ENCODE peak calls at places on chromosomes 13 and 19, in eight cellular contexts. X is transverse colon, H is H54, J is right lobe of liver, D is upper lobe of left lung, B is suprapubic skin, E is IMR-90, M is ovary. Q is an unnamed sample.

GRCh38 chr13:45603338-45603737 is 12.2 kb downstream of the ERICH6B start:
- DNase-seq in J (no peak), M (no peak), H (no peak), B (no peak), E (no peak), X (no peak), D (no peak), Q (no peak)

GRCh38 chr19:5826531-5827341 is 12.8 kb downstream of the FUT6 start:
- DNase-seq in H (peak), D (no peak), M (no peak), B (no peak), X (peak), J (peak), E (no peak), Q (peak)

GRCh38 chr13:93505104-93505952 is 278.7 kb downstream of the GPC6 start:
- DNase-seq in X (no peak), B (no peak), E (peak), D (no peak), J (no peak), H (no peak), M (no peak), Q (no peak)

GRCh38 chr19:35911790-35912189 is 3.7 kb upstream of the TYROBP start:
- DNase-seq in M (no peak), X (no peak), J (peak), E (peak), B (no peak), D (no peak), H (no peak), Q (peak)

GRCh38 chr13:108102771-108103170 is 112.6 kb downstream of the LIG4 start:
- DNase-seq in D (no peak), X (no peak), J (no peak), H (no peak), M (no peak), B (no peak), E (no peak), Q (no peak)

GRCh38 chr19:33426621-33427475 is 53.3 kb downstream of the CEBPG start:
- DNase-seq in E (no peak), J (peak), X (no peak), M (no peak), B (no peak), D (peak), H (no peak), Q (peak)

GRCh38 chr13:39254606-39255005 is 216.3 kb downstream of the NHLRC3 start:
- DNase-seq in B (no peak), E (no peak), X (no peak), J (no peak), H (no peak), D (no peak), M (no peak), Q (no peak)

GRCh38 chr13:77062097-77062496 is 35.1 kb upstream of the FBXL3 start:
- DNase-seq in E (peak), D (no peak), B (no peak), H (no peak), X (no peak), J (no peak), M (no peak), Q (no peak)

GRCh38 chr19:4449022-4449825 is 8.4 kb downstream of the UBXN6 start:
- DNase-seq in H (no peak), M (no peak), B (no peak), J (peak), E (no peak), D (no peak), X (no peak), Q (no peak)

GRCh38 chr19:2164020-2164988 is 571 bp downstream of the DOT1L start:
- DNase-seq in H (no peak), M (no peak), B (peak), D (no peak), X (no peak), E (no peak), J (no peak), Q (peak)

GRCh38 chr13:75050419-75051066 is 431.4 kb downstream of the TBC1D4 start:
- DNase-seq in M (no peak), H (no peak), B (no peak), D (no peak), X (no peak), J (no peak), E (peak), Q (no peak)

GRCh38 chr13:71727036-71727435 is 140.0 kb downstream of the DACH1 start:
- DNase-seq in M (no peak), J (no peak), D (no peak), H (no peak), E (no peak), B (no peak), X (no peak), Q (no peak)

GRCh38 chr13:107373551-107373950 is 805.6 kb upstream of the ARGLU1 start:
- DNase-seq in H (peak), D (no peak), B (no peak), J (no peak), X (no peak), M (no peak), E (peak), Q (no peak)

GRCh38 chr19:45767881-45768643 is 990 bp downstream of the SIX5 start:
- DNase-seq in B (peak), H (peak), J (peak), D (peak), M (peak), X (peak), E (peak), Q (peak)

GRCh38 chr13:36131931-36132297 is 732 bp upstream of the DCLK1 start:
- DNase-seq in M (no peak), E (no peak), J (no peak), B (peak), D (no peak), X (no peak), H (no peak), Q (no peak)

GRCh38 chr13:46160474-46161066 is 21.4 kb downstream of the LCP1 start:
- DNase-seq in M (no peak), B (no peak), D (no peak), H (peak), E (peak), J (no peak), X (no peak), Q (no peak)

GRCh38 chr19:35383536-35383935 is 12.7 kb downstream of the GPR42 start:
- DNase-seq in X (no peak), E (no peak), M (no peak), D (no peak), H (no peak), J (peak), B (peak), Q (no peak)

GRCh38 chr13:98488736-98489135 is 88.2 kb downstream of the STK24 start:
- DNase-seq in B (no peak), E (no peak), J (no peak), M (no peak), H (no peak), X (no peak), D (no peak), Q (no peak)

GRCh38 chr13:94481966-94482365 is 2.5 kb upstream of the DCT start:
- DNase-seq in J (no peak), B (no peak), M (no peak), E (peak), X (no peak), H (peak), D (no peak), Q (no peak)

GRCh38 chr13:40319699-40320586 is 346.5 kb downstream of the FOXO1 start:
- DNase-seq in X (no peak), E (no peak), B (no peak), H (no peak), J (no peak), M (no peak), D (no peak), Q (no peak)

GRCh38 chr19:4360081-4360569 is 16.8 kb downstream of the MPND start:
- DNase-seq in H (no peak), M (no peak), J (no peak), E (no peak), B (no peak), X (no peak), D (no peak), Q (no peak)

GRCh38 chr13:110731072-110731471 is 17.6 kb downstream of the ING1 start:
- DNase-seq in J (no peak), X (peak), D (no peak), H (no peak), B (no peak), M (no peak), E (no peak), Q (no peak)

GRCh38 chr13:63044617-63045016 is 1629.0 kb upstream of the PCDH20 start:
- DNase-seq in J (no peak), X (no peak), D (no peak), E (no peak), B (no peak), H (no peak), M (no peak), Q (no peak)

GRCh38 chr13:99496322-99497142 is 4.7 kb upstream of the TM9SF2 start:
- DNase-seq in D (no peak), X (peak), M (peak), B (peak), H (peak), J (peak), E (peak), Q (peak)

GRCh38 chr13:36432106-36432544 is at the start of gene CCNA1:
- DNase-seq in M (no peak), X (no peak), E (no peak), D (no peak), H (peak), B (peak), J (no peak), Q (peak)

GRCh38 chr13:99256283-99256682 is 1.9 kb downstream of the GPR18 start:
- DNase-seq in H (no peak), X (no peak), E (no peak), B (no peak), M (no peak), J (no peak), D (no peak), Q (no peak)

GRCh38 chr19:8150998-8151397 is 1.6 kb upstream of the FBN3 start:
- DNase-seq in E (no peak), D (no peak), H (peak), J (no peak), B (no peak), X (no peak), M (no peak), Q (no peak)

GRCh38 chr19:49877020-49877878 is at the start of the genes AKT1S1 and TBC1D17:
- DNase-seq in M (peak), H (peak), B (peak), J (peak), X (peak), D (peak), E (peak), Q (peak)

GRCh38 chr19:49876422-49877019 is 634 bp downstream of the AKT1S1 start:
- DNase-seq in J (peak), H (peak), M (peak), B (peak), E (peak), X (peak), D (peak), Q (peak)

GRCh38 chr19:49879243-49879960 is 1.9 kb downstream of the TBC1D17 start:
- DNase-seq in D (no peak), H (no peak), B (no peak), J (no peak), E (no peak), X (no peak), M (no peak), Q (peak)

GRCh38 chr19:49878744-49879070 is 1.2 kb downstream of the TBC1D17 start:
- DNase-seq in E (no peak), D (no peak), J (no peak), M (no peak), H (no peak), X (no peak), B (no peak), Q (peak)

GRCh38 chr19:49877879-49878743 is 609 bp downstream of the TBC1D17 start:
- DNase-seq in X (peak), H (peak), M (peak), B (peak), E (peak), J (peak), D (peak), Q (peak)
- TF ChIP-seq POLR2A in X (peak), H (peak), M (no peak), B (no peak), E (no peak), J (no peak), D (no peak), Q (no peak)

GRCh38 chr13:73765651-73766384 is 368.4 kb downstream of the KLF12 start:
- DNase-seq in B (no peak), H (no peak), M (peak), D (no peak), E (peak), X (peak), J (peak), Q (peak)
- TF ChIP-seq POLR2A in B (no peak), H (no peak), M (no peak), D (no peak), E (no peak), X (no peak), J (no peak), Q (no peak)

GRCh38 chr13:80040219-80040976 is 300.5 kb downstream of the SPRY2 start:
- DNase-seq in J (no peak), M (no peak), B (no peak), H (peak), D (no peak), E (peak), X (no peak), Q (no peak)
- TF ChIP-seq POLR2A in J (no peak), M (no peak), B (no peak), H (no peak), D (no peak), E (no peak), X (no peak), Q (no peak)

GRCh38 chr13:91537376-91537775 is 139.0 kb downstream of the GPC5 start:
- DNase-seq in J (no peak), M (no peak), E (no peak), X (no peak), D (no peak), B (no peak), H (no peak), Q (no peak)
- TF ChIP-seq POLR2A in J (no peak), M (no peak), E (no peak), X (no peak), D (no peak), B (no peak), H (no peak), Q (no peak)

GRCh38 chr19:3186891-3187661 is 1.3 kb downstream of the NCLN start:
- DNase-seq in M (no peak), J (no peak), X (peak), B (no peak), E (no peak), D (peak), H (no peak), Q (no peak)

GRCh38 chr19:3184847-3185481 is 766 bp upstream of the NCLN start:
- DNase-seq in M (no peak), H (peak), E (no peak), D (no peak), J (peak), B (no peak), X (peak), Q (peak)

GRCh38 chr19:3186377-3186688 is 603 bp downstream of the NCLN start:
- DNase-seq in J (no peak), D (no peak), X (no peak), M (no peak), B (no peak), H (no peak), E (no peak), Q (peak)

GRCh38 chr19:3183721-3184641 is 1.7 kb upstream of the NCLN start:
- DNase-seq in X (no peak), H (no peak), M (no peak), B (no peak), D (no peak), J (no peak), E (no peak), Q (no peak)

GRCh38 chr19:3185482-3186376 is at the start of gene NCLN:
- DNase-seq in J (peak), B (peak), H (peak), X (peak), E (peak), M (peak), D (peak), Q (peak)
- TF ChIP-seq POLR2A in J (peak), B (no peak), H (peak), X (no peak), E (no peak), M (peak), D (peak), Q (no peak)

GRCh38 chr13:27360562-27360961 is 63.9 kb upstream of the GTF3A start:
- DNase-seq in H (no peak), M (no peak), D (no peak), E (peak), J (no peak), X (no peak), B (no peak), Q (no peak)

GRCh38 chr13:27367570-27367969 is 56.8 kb upstream of the GTF3A start:
- DNase-seq in J (peak), E (no peak), M (no peak), B (no peak), D (no peak), H (no peak), X (no peak), Q (no peak)

GRCh38 chr13:27358420-27358819 is 66.0 kb upstream of the GTF3A start:
- DNase-seq in H (no peak), X (no peak), E (no peak), B (no peak), J (no peak), M (no peak), D (no peak), Q (no peak)

GRCh38 chr13:27359203-27359821 is 65.1 kb upstream of the GTF3A start:
- DNase-seq in H (peak), E (peak), X (peak), M (peak), J (peak), B (no peak), D (no peak), Q (peak)

GRCh38 chr13:27362064-27362751 is 62.2 kb upstream of the GTF3A start:
- DNase-seq in H (peak), X (peak), D (peak), M (peak), E (peak), J (peak), B (peak), Q (peak)
- TF ChIP-seq POLR2A in H (no peak), X (no peak), D (no peak), M (no peak), E (no peak), J (no peak), B (no peak), Q (no peak)

GRCh38 chr13:113327766-113328391 is 30.8 kb downstream of the LAMP1 start:
- DNase-seq in M (no peak), J (no peak), B (no peak), X (no peak), D (no peak), H (no peak), E (no peak), Q (no peak)
- TF ChIP-seq POLR2A in M (no peak), J (no peak), B (no peak), X (peak), D (no peak), H (no peak), E (no peak), Q (no peak)

GRCh38 chr19:48797103-48797502 is 13.7 kb downstream of the BCAT2 start:
- DNase-seq in D (no peak), H (no peak), M (no peak), J (no peak), B (no peak), E (no peak), X (no peak), Q (no peak)

GRCh38 chr19:48795855-48796142 is 15.0 kb downstream of the BCAT2 start:
- DNase-seq in E (no peak), J (peak), B (no peak), X (peak), M (peak), H (no peak), D (no peak), Q (no peak)

GRCh38 chr19:48794291-48794690 is 16.5 kb downstream of the BCAT2 start:
- DNase-seq in M (no peak), H (no peak), E (no peak), B (no peak), X (no peak), D (no peak), J (no peak), Q (no peak)

GRCh38 chr19:48796468-48797083 is 14.3 kb downstream of the BCAT2 start:
- DNase-seq in D (peak), B (no peak), E (no peak), J (no peak), M (peak), X (no peak), H (no peak), Q (no peak)

GRCh38 chr19:48795055-48795854 is 15.6 kb downstream of the BCAT2 start:
- DNase-seq in J (peak), B (peak), E (peak), H (peak), X (peak), M (peak), D (peak), Q (peak)
- TF ChIP-seq POLR2A in J (no peak), B (no peak), E (no peak), H (no peak), X (peak), M (peak), D (no peak), Q (no peak)

GRCh38 chr19:18869781-18870530 is 26.0 kb downstream of the CERS1 start:
- DNase-seq in J (peak), M (no peak), X (no peak), H (no peak), B (no peak), E (no peak), D (peak), Q (peak)
- TF ChIP-seq POLR2A in J (no peak), M (no peak), X (no peak), H (no peak), B (no peak), E (no peak), D (no peak), Q (no peak)

DNA sequence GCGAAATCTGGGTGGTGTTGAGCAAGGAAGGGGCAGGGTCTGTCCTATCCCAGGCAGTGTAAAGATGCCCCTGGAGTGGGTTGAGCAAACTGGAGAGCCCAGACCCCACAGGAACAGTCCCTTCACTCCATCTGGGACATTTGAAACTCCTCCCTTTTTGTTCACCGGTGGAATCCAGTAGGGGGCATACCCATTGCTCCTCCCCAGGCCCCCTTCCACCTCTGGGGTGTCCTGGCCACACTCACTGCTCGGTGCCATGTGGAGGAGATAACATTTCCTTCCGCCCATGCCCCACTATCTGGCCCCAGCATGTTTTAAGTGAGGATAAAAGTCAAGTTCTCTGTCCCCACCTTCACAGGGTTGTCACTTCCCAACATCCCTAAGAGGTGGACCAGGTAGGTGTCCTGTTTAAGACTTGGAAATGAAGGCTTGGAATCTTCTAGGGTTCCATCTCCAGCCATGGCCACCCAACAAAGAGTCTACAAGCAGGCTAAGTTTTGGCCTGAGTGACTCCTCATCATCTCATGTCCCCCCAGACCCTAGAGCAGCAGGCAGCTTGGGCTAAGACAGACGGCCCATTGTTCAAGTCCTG is 9.2 kb downstream of the ZNF526 start:
- DNase-seq in H (no peak), J (no peak), M (no peak), E (no peak), X (no peak), D (no peak), B (no peak), Q (no peak)
- TF ChIP-seq POLR2A in H (no peak), J (no peak), M (no peak), E (no peak), X (no peak), D (no peak), B (no peak), Q (no peak)